ENCODE peak calls at places on chromosomes 13 and 19, in eight cellular contexts. S, C, W, X, M, O, F and J are unnamed samples.

GRCh38 chr19:11425719-11426457 is 6.8 kb upstream of the RGL3 start:
- DNase-seq in S (no peak), C (no peak), W (no peak), X (no peak), M (no peak), O (no peak), F (no peak), J (no peak)

GRCh38 chr13:76440568-76440967 is 445.6 kb downstream of the KCTD12 start:
- DNase-seq in S (no peak), C (no peak), W (no peak), X (no peak), M (peak), O (no peak), F (no peak), J (no peak)

GRCh38 chr19:1452802-1453524 is 3.0 kb downstream of the APC2 start:
- DNase-seq in S (no peak), C (no peak), W (no peak), X (no peak), M (no peak), O (no peak), F (no peak), J (no peak)

GRCh38 chr13:26967119-26968038 is 204.2 kb downstream of the USP12 start:
- DNase-seq in S (peak), C (no peak), W (no peak), X (no peak), M (no peak), O (peak), F (peak), J (no peak)

GRCh38 chr13:92317066-92317465 is 909.5 kb upstream of the GPC6 start:
- DNase-seq in S (peak), C (no peak), W (no peak), X (no peak), M (no peak), O (no peak), F (peak), J (no peak)

GRCh38 chr19:29538651-29539050 is 12.9 kb downstream of the VSTM2B start:
- DNase-seq in S (no peak), C (no peak), W (no peak), X (no peak), M (no peak), O (no peak), F (no peak), J (no peak)

GRCh38 chr19:1295169-1296012 is 9.7 kb downstream of the EFNA2 start:
- DNase-seq in S (no peak), C (no peak), W (no peak), X (no peak), M (no peak), O (no peak), F (peak), J (no peak)

GRCh38 chr19:40650749-40651305 is 39.6 kb downstream of the NUMBL start:
- DNase-seq in S (peak), C (no peak), W (peak), X (no peak), M (no peak), O (peak), F (peak), J (no peak)

GRCh38 chr19:3986260-3987041 is 1.2 kb upstream of the EEF2 start:
- DNase-seq in S (peak), C (peak), W (peak), X (peak), M (peak), O (peak), F (peak), J (peak)
- H3K4me3 ChIP-seq in S (peak), C (peak), W (peak), X (no peak), M (peak), O (peak), F (peak), J (peak)

GRCh38 chr19:50477751-50478515 is 1.3 kb upstream of the GARIN5A start:
- DNase-seq in S (no peak), C (no peak), W (no peak), X (no peak), M (no peak), O (no peak), F (no peak), J (no peak)
- TF ChIP-seq CTCF in S (no peak), C (no peak), W (no peak), X (no peak), M (no peak), O (no peak), F (no peak), J (no peak)

GRCh38 chr19:6586726-6587092 is 4.2 kb downstream of the CD70 start:
- DNase-seq in S (no peak), C (no peak), W (no peak), X (no peak), M (no peak), O (no peak), F (no peak), J (no peak)
- H3K4me3 ChIP-seq in S (peak), C (peak), W (no peak), X (no peak), M (peak), O (peak), F (no peak), J (peak)

GRCh38 chr19:17296278-17296677 is 6.9 kb downstream of the ABHD8 start:
- DNase-seq in S (no peak), C (no peak), W (no peak), X (no peak), M (no peak), O (peak), F (no peak), J (no peak)
- TF ChIP-seq CTCF in S (no peak), C (no peak), W (no peak), X (no peak), M (no peak), O (peak), F (no peak), J (no peak)

GRCh38 chr13:110811008-110811720 is 97.7 kb downstream of the ING1 start:
- DNase-seq in S (no peak), C (no peak), W (no peak), X (no peak), M (no peak), O (no peak), F (no peak), J (no peak)

GRCh38 chr13:110812869-110813645 is 99.6 kb downstream of the ING1 start:
- DNase-seq in S (no peak), C (no peak), W (no peak), X (no peak), M (no peak), O (no peak), F (no peak), J (no peak)

GRCh38 chr13:110813646-110814624 is 100.4 kb downstream of the ING1 start:
- DNase-seq in S (no peak), C (no peak), W (no peak), X (no peak), M (no peak), O (no peak), F (no peak), J (no peak)

GRCh38 chr13:110811751-110812110 is 98.2 kb downstream of the ING1 start:
- DNase-seq in S (no peak), C (no peak), W (no peak), X (no peak), M (no peak), O (no peak), F (no peak), J (no peak)

GRCh38 chr13:110812111-110812868 is 98.8 kb downstream of the ING1 start:
- DNase-seq in S (peak), C (no peak), W (no peak), X (no peak), M (no peak), O (peak), F (peak), J (no peak)
- H3K4me3 ChIP-seq in S (peak), C (no peak), W (peak), X (no peak), M (no peak), O (peak), F (no peak), J (no peak)

DNA sequence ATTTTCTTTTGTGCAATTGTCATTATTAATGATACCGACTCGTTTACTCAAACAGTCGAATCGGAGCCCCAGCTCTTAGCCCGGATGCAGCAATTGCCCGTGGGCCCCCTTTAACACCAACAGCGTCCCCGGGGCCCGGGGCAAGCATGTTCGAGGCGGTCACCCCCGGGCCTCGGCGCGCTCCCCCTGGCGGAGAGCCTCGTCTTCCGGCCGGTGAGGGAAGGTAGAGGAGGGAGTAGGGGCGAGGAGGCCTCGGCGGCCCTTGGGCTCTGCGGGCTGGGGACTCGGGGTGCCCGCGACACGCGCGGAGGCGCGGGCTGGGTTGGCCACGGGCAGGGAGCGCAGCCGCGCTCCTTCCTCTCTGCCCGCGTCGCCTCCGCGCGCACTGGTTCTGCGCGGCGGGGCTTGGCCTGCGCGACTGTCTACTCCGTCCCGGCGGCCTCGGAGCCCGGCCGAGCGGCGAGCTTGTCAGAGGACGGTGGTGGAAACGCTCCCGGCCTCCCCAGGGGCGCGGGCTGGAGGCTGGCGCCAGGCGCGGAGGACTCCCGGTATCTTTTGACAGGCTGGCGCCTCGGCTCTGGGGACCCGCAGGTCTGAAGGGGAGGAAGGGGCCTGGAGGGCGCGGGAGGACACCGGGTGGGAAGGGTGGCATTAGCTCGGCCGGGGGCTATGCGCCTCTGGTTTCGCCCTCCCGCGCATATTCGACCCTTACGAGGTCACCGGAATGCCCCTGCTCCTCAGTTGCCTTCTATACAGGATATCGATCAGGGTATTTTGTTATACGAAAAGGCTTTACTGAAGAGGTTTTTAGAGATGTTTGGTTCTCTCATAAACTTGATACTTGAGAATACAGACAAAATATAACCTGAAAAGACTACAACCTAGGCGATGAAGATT is 1.5 kb downstream of the BIVM start:
- DNase-seq in S (peak), C (peak), W (peak), X (peak), M (peak), O (peak), F (peak), J (peak)
- TF ChIP-seq CTCF in S (peak), C (peak), W (peak), X (peak), M (peak), O (peak), F (peak), J (peak)

DNA sequence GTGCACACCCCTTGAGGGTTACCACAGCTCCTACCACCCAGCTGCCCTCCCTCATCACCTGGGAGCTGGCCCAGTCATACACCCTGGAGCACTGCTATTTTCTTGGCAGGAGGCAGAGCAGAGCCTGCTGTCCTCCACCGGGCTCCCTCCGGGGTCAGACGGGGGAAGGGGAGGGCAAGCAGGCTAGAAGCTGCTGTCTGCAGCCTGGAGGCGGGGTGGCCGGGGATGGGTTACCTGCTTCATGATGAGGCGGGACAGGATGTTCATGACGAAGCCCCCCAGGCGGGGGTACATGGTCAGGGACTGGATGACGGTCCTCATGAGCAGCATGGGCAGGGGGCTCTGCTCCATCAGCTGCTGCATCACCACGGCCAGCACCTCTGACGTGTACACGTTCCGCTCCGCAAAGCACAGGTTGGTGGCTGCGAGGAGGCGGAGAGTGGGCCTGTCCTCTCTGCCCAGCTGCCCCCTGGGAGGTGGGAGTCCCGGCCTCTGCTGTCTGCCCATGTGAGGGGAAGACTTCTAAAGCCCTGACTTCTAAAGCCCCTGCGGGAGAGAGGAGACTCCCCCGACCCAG is 2.7 kb upstream of the RSPH6A start:
- DNase-seq in S (no peak), C (no peak), W (no peak), X (no peak), M (no peak), O (no peak), F (no peak), J (no peak)
- H3K4me3 ChIP-seq in S (no peak), C (no peak), W (no peak), X (no peak), M (no peak), O (no peak), F (no peak), J (no peak)